ENCODE peak calls at places on chromosomes 11 and 22, in eight cellular contexts. U is CD4-positive, CD25-positive, alpha-beta regulatory T cell; X is endothelial cell of umbilical vein; S is IMR-90; Z is heart left ventricle; Q is naive thymus-derived CD4-positive, alpha-beta T cell; F is SJSA1; N is adipocyte. W is an unnamed sample.
A peak's percentile ranks its signal among the peaks of the same experiment; 100 is the strongest.

GRCh38 chr22:30561402-30562154 is 12.9 kb downstream of the GAL3ST1 start:
- DNase-seq in S (no peak), U (no peak), N (no peak), F (no peak), X (no peak), Z (no peak), Q (no peak), W (no peak)

GRCh38 chr11:28760676-28761390 is 652.6 kb downstream of the METTL15 start:
- DNase-seq in U (no peak), Z (no peak), S (peak; percentile 27), N (peak; percentile 34), Q (no peak), X (no peak), F (no peak), W (peak; percentile 87)

GRCh38 chr11:105613183-105613582 is 3.3 kb downstream of the GRIA4 start:
- DNase-seq in X (no peak), U (no peak), N (no peak), S (no peak), Z (no peak), F (no peak), Q (no peak), W (no peak)

GRCh38 chr22:41534219-41534618 is 10.1 kb downstream of the POLR3H start:
- DNase-seq in F (no peak), S (no peak), Z (no peak), Q (no peak), X (no peak), U (no peak), N (no peak), W (no peak)

GRCh38 chr11:61149624-61150615 is 11.3 kb downstream of the VPS37C start:
- DNase-seq in Q (no peak), U (no peak), S (peak; percentile 63), Z (no peak), F (no peak), X (peak; percentile 63), N (no peak), W (no peak)

GRCh38 chr11:18065572-18065971 is 19.5 kb upstream of the TPH1 start:
- DNase-seq in Q (no peak), U (no peak), S (no peak), F (no peak), X (no peak), N (no peak), Z (no peak), W (no peak)

GRCh38 chr11:111303476-111303875 is 5.1 kb downstream of the POU2AF3 start:
- DNase-seq in S (no peak), N (peak; percentile 31), Q (no peak), X (no peak), U (no peak), F (no peak), Z (no peak), W (no peak)

GRCh38 chr22:43262990-43263644 is 76.2 kb upstream of the TTLL12 start:
- DNase-seq in Z (no peak), S (no peak), Q (peak; percentile 34), F (no peak), N (no peak), X (no peak), U (peak; percentile 22), W (peak; percentile 20)

GRCh38 chr22:45868586-45869443 is 108.1 kb downstream of the WNT7B start:
- DNase-seq in F (peak; percentile 35), N (no peak), Z (no peak), Q (peak; percentile 16), X (no peak), U (no peak), S (no peak), W (no peak)

GRCh38 chr11:70707821-70708220 is 309.5 kb downstream of the CTTN start:
- DNase-seq in X (no peak), S (no peak), U (no peak), N (no peak), Z (no peak), F (no peak), Q (no peak), W (no peak)

GRCh38 chr11:6455070-6455469 is 14.3 kb upstream of the HPX start:
- DNase-seq in F (no peak), Z (no peak), U (no peak), X (no peak), S (no peak), Q (no peak), N (no peak), W (no peak)

GRCh38 chr11:112583246-112583893 is 322.7 kb upstream of the PLET1 start:
- DNase-seq in U (no peak), N (no peak), S (no peak), Z (no peak), Q (no peak), X (no peak), F (no peak), W (no peak)

GRCh38 chr11:128480665-128481064 is 106.7 kb downstream of the ETS1 start:
- DNase-seq in N (no peak), Z (no peak), X (no peak), Q (no peak), S (no peak), F (no peak), U (no peak), W (no peak)
- H3K4me1 ChIP-seq in N (peaks cover 74% of the 10 kb centered on the region), Z (peaks cover 97% of the 10 kb centered on the region), X (peaks cover 4% of the 10 kb centered on the region), Q (peaks cover 92% of the 10 kb centered on the region), S (peaks cover 21% of the 10 kb centered on the region), F (peaks cover 33% of the 10 kb centered on the region), U (peaks cover 98% of the 10 kb centered on the region), W (peaks cover 9% of the 10 kb centered on the region)

GRCh38 chr11:10587995-10588394 is 19.5 kb upstream of the LYVE1 start:
- DNase-seq in X (no peak), F (no peak), N (no peak), S (no peak), Q (no peak), Z (no peak), U (no peak), W (no peak)
- H3K4me1 ChIP-seq in X (peaks cover 27% of the 10 kb centered on the region), F (peaks cover 37% of the 10 kb centered on the region), N (peaks cover 36% of the 10 kb centered on the region), S (peaks cover 23% of the 10 kb centered on the region), Q (no peaks in the 10 kb centered on the region), Z (peaks cover 46% of the 10 kb centered on the region), U (no peaks in the 10 kb centered on the region), W (peaks cover 20% of the 10 kb centered on the region)

GRCh38 chr22:39931271-39931670 is 28.9 kb upstream of the TMA7B start:
- DNase-seq in X (no peak), S (no peak), U (no peak), N (no peak), Q (no peak), F (no peak), Z (no peak), W (no peak)

GRCh38 chr22:39933741-39934140 is 26.5 kb upstream of the TMA7B start:
- DNase-seq in S (no peak), U (no peak), N (no peak), X (no peak), Z (no peak), F (no peak), Q (no peak), W (no peak)

GRCh38 chr22:39932166-39932565 is 28.0 kb upstream of the TMA7B start:
- DNase-seq in S (no peak), F (no peak), Z (no peak), X (no peak), Q (no peak), U (no peak), N (no peak), W (no peak)

GRCh38 chr22:39935116-39935515 is 25.1 kb upstream of the TMA7B start:
- DNase-seq in N (no peak), X (no peak), U (no peak), S (no peak), Z (no peak), F (no peak), Q (no peak), W (no peak)

DNA sequence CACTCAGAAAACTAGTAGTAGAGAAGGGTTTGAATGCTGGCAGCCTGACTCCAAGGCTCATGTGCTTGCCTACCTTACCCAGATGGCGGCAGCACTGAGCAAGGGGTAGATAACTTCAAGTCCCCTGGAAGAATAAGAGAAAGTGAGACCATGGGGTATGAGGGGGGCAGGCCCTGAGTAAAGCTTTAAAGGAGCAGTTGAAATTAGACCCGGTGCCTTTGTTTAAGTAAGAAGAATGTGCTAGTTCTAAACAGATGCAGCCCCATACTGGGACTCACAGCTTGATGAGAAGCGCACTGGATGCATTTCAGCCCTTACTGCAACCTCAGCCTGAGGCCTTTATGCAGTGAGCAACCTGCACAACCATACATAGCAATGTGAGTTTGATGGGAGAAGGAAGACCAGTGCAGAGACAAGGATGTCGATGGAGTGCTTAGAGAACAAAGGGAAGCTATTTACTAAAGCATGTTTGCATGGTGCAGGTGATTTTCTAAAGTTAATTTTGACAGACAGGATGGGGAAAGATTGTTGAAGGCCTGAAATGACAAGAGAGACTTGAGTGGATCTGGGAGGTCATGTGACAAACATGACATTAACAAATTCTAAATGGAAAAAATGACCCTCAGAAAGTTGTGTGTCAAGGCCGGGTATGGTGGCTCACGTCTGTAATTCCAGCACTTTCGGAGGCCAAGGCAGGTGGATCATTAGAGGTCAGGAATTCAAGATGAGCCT is 27.1 kb upstream of the TMA7B start:
- DNase-seq in X (peak; percentile 23), N (no peak), F (no peak), Q (peak; percentile 52), Z (no peak), U (peak; percentile 47), S (no peak), W (no peak)
- H3K4me1 ChIP-seq in X (no peaks in the 10 kb centered on the region), N (peaks cover 7% of the 10 kb centered on the region), F (no peaks in the 10 kb centered on the region), Q (peaks cover 95% of the 10 kb centered on the region), Z (peaks cover 25% of the 10 kb centered on the region), U (peaks cover 99% of the 10 kb centered on the region), S (no peaks in the 10 kb centered on the region), W (no peaks in the 10 kb centered on the region)

DNA sequence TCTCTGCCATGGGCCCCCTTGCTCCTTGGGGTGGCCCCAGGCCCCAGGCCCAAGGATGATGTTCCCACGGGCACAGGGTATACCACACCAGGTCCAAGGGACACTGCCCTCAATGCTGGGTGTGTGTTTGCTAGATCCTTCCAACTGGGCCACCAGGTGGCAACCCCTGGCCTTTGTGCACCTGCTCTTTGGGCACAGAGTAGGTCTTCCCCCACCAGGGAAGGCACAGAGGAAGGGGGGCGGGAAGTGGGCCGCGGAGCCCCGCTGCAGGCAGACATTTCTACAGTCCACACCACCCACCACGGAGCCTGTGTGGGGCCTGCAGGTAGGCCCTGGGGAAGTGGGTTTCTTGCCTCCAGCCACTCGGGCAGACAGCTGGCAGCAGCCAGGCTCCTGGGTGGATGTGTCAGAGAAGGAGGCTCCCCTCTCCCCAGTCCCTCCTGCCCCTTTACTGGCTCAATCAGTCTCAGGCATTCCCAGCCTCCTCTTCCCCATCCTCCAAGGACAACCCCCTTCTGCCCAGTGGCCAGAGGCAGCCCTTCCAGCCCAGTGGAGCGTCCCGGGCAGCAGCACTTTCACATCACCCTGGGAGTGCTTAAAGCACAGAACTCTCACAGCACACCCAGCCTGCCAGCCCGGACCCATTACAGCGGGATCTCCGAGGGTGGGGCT is 21.6 kb downstream of the MAFF start:
- DNase-seq in F (no peak), S (no peak), X (no peak), N (no peak), Q (no peak), U (no peak), Z (no peak), W (no peak)
- H3K4me1 ChIP-seq in F (peaks cover 40% of the 10 kb centered on the region), S (peaks cover 16% of the 10 kb centered on the region), X (peaks cover 44% of the 10 kb centered on the region), N (peaks cover 41% of the 10 kb centered on the region), Q (peaks cover 5% of the 10 kb centered on the region), U (peaks cover 10% of the 10 kb centered on the region), Z (peaks cover 35% of the 10 kb centered on the region), W (peaks cover 21% of the 10 kb centered on the region)